ENCODE peak calls at places on chromosomes 16 and 17, in four cellular contexts. G is HCT116, Y is adrenal gland, S is colonic mucosa. B is an unnamed sample.

GRCh38 chr17:46002311-46002972 is 3.4 kb downstream of the STH start:
- DNase-seq in G (peak; percentile 43), Y (peak; percentile 86), S (peak; percentile 78), B (peak; percentile 87)

GRCh38 chr17:688100-688989 is 26.3 kb downstream of the VPS53 start:
- DNase-seq in G (no peak), Y (no peak), S (peak; percentile 56), B (no peak)

GRCh38 chr17:83055911-83056582 is 23.4 kb upstream of the METRNL start:
- DNase-seq in G (no peak), Y (peak; percentile 27), S (no peak), B (no peak)

GRCh38 chr17:74210191-74211140 is 2.9 kb upstream of the TTYH2 start:
- DNase-seq in G (peak; percentile 63), Y (peak; percentile 81), S (peak; percentile 71), B (peak; percentile 78)

GRCh38 chr17:71224824-71225575 is 895.8 kb upstream of the SOX9 start:
- DNase-seq in G (no peak), Y (no peak), S (peak; percentile 19), B (peak; percentile 8)

GRCh38 chr16:86657972-86658371 is 79.6 kb downstream of the FOXL1 start:
- DNase-seq in G (no peak), Y (no peak), S (no peak), B (no peak)

GRCh38 chr16:71311553-71312158 is 22.5 kb upstream of the CMTR2 start:
- DNase-seq in G (no peak), Y (peak; percentile 24), S (no peak), B (peak; percentile 10)

GRCh38 chr16:27204232-27204915 is 1.0 kb downstream of the KDM8 start:
- DNase-seq in G (peak; percentile 13), Y (no peak), S (no peak), B (no peak)

GRCh38 chr16:69937465-69937951 is 13.6 kb upstream of the CLEC18A start:
- DNase-seq in G (no peak), Y (no peak), S (no peak), B (no peak)

GRCh38 chr16:70589998-70590471 is 56.3 kb upstream of the IL34 start:
- DNase-seq in G (no peak), Y (no peak), S (no peak), B (peak; percentile 29)

DNA sequence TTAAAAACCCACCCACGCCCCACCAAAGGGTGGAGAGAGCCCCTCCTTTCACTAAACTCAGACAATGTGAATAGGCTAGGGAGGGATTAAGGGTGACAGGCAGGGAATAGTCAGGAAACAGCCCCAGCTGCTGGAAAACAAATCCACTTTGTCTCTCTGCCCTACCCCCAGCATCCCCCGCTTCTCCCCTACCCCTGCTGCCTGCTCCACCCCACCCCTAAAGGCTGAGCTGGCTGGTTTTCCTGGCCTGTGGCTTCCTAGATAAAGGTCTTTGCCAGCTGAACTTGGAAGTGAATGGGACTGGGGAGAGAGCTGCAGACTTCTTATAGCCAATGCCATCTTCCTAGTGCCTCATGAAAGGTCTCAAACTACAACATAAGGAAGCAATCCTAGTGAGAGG is 15.0 kb downstream of the CAVIN1 start:
- DNase-seq in G (no peak), Y (no peak), S (no peak), B (no peak)
- H3K27ac ChIP-seq in G (peak overlapping the region; percentile 8), Y (peak overlapping the region; percentile 72), S (peak overlapping the region; percentile 3), B (peak overlapping the region; percentile 37)

GRCh38 chr17:76530489-76530814 is 7.1 kb downstream of the CYGB start:
- DNase-seq in G (no peak), Y (no peak), S (no peak), B (no peak)
- H3K27ac ChIP-seq in G (peak overlapping the region; percentile 12), Y (peak overlapping the region; percentile 91), S (peak overlapping the region; percentile 74), B (peak overlapping the region; percentile 52)

GRCh38 chr16:81275795-81276194 is 37.3 kb downstream of the BCO1 start:
- DNase-seq in G (no peak), Y (no peak), S (peak; percentile 91), B (no peak)

GRCh38 chr16:81277681-81278080 is 37.1 kb upstream of the GAN start:
- DNase-seq in G (no peak), Y (no peak), S (peak; percentile 76), B (no peak)

GRCh38 chr16:81273223-81273940 is 34.9 kb downstream of the BCO1 start:
- DNase-seq in G (no peak), Y (no peak), S (no peak), B (no peak)

GRCh38 chr16:81276323-81276722 is 37.8 kb downstream of the BCO1 start:
- DNase-seq in G (no peak), Y (no peak), S (no peak), B (no peak)

DNA sequence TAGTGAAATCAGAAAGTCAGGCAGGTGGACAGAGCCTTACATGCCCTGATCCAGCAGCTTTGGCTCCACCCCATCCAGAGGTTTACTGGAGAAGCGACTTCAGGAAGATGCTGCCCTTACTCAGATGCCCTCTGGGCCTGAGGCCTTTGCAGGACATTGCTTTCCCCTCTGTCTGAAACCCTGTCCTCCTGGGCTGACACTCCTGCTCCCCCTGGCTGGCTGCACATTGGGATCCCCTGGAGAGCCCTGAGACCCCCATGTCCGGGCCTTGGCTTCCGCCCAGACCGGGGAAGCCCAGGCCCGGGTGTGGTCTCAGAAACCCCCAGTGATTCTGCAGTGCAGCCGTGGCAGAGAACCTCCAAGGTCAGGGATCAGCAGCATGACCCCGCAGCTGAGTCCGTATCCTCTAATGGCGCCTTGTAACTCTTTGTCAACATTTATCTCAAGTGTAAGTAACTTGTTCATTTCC is 36.6 kb downstream of the BCO1 start:
- DNase-seq in G (no peak), Y (no peak), S (peak; percentile 78), B (no peak)
- H3K27ac ChIP-seq in G (no peak overlapping the region), Y (no peak overlapping the region), S (peak overlapping the region; percentile 84), B (no peak overlapping the region)

GRCh38 chr16:85531516-85531915 is 81.6 kb upstream of the GSE1 start:
- DNase-seq in G (no peak), Y (no peak), S (no peak), B (no peak)
- H3K27ac ChIP-seq in G (no peak overlapping the region), Y (peak overlapping the region; percentile 61), S (no peak overlapping the region), B (no peak overlapping the region)